ENCODE peak calls at places on chromosomes 1 and 21, in five cellular contexts. H, I, J, L and X are unnamed samples. For H4K20me1, the result is how much of the 10 kb centered on the place peaks cover.

GRCh38 chr1:174376030-174376429 is 71.7 kb upstream of the GPR52 start:
- DNase-seq in H (no peak), I (no peak), J (no peak), L (no peak), X (no peak)

GRCh38 chr1:195345149-195345548 is 1263.1 kb downstream of the KCNT2 start:
- DNase-seq in H (peak), I (no peak), J (peak), L (no peak), X (no peak)

GRCh38 chr1:153374077-153374476 is 1.3 kb downstream of the S100A12 start:
- DNase-seq in H (no peak), I (no peak), J (no peak), L (no peak), X (no peak)

GRCh38 chr1:201783572-201783971 is 45.4 kb upstream of the IPO9 start:
- DNase-seq in H (no peak), I (no peak), J (peak), L (no peak), X (no peak)

GRCh38 chr1:38046333-38046883 is at the start of gene POU3F1:
- DNase-seq in H (no peak), I (no peak), J (no peak), L (peak), X (no peak)

GRCh38 chr1:177923441-177923840 is 46.4 kb downstream of the SEC16B start:
- DNase-seq in H (no peak), I (no peak), J (no peak), L (no peak), X (no peak)

GRCh38 chr21:36034211-36034913 is 26.0 kb downstream of the SETD4 start:
- DNase-seq in H (no peak), I (no peak), J (no peak), L (no peak), X (no peak)

GRCh38 chr1:2587860-2588571 is 1.4 kb downstream of the PRXL2B start:
- DNase-seq in H (no peak), I (no peak), J (no peak), L (no peak), X (no peak)

GRCh38 chr1:23394664-23395063 is 25.0 kb upstream of the ZNF436 start:
- DNase-seq in H (no peak), I (no peak), J (no peak), L (peak), X (no peak)

GRCh38 chr1:3405491-3405890 is 49.0 kb upstream of the ARHGEF16 start:
- DNase-seq in H (no peak), I (no peak), J (no peak), L (no peak), X (no peak)

GRCh38 chr1:27574871-27575831 is 28.8 kb downstream of the AHDC1 start:
- DNase-seq in H (no peak), I (no peak), J (peak), L (peak), X (peak)

GRCh38 chr1:5991784-5992033 is 516 bp downstream of the NPHP4 start:
- DNase-seq in H (no peak), I (no peak), J (no peak), L (peak), X (no peak)

GRCh38 chr1:23930861-23931471 is 17.8 kb upstream of the CNR2 start:
- DNase-seq in H (no peak), I (no peak), J (no peak), L (no peak), X (no peak)

GRCh38 chr1:160245420-160245819 is 16.9 kb downstream of the DCAF8 start:
- DNase-seq in H (no peak), I (no peak), J (no peak), L (no peak), X (no peak)

GRCh38 chr1:164628758-164629157 is 69.8 kb downstream of the PBX1 start:
- DNase-seq in H (no peak), I (no peak), J (no peak), L (no peak), X (no peak)

GRCh38 chr1:31705080-31705866 is 1.5 kb upstream of the COL16A1 start:
- DNase-seq in H (no peak), I (no peak), J (peak), L (peak), X (no peak)

GRCh38 chr1:3455630-3456448 is 1.4 kb downstream of the ARHGEF16 start:
- DNase-seq in H (no peak), I (no peak), J (no peak), L (no peak), X (no peak)

GRCh38 chr1:41806472-41807155 is 112.1 kb downstream of the HIVEP3 start:
- DNase-seq in H (no peak), I (no peak), J (peak), L (no peak), X (no peak)

GRCh38 chr1:217431395-217431794 is 199.5 kb downstream of the GPATCH2 start:
- DNase-seq in H (no peak), I (no peak), J (no peak), L (no peak), X (no peak)

GRCh38 chr1:107123741-107124140 is 17.1 kb upstream of the NTNG1 start:
- DNase-seq in H (no peak), I (no peak), J (no peak), L (no peak), X (no peak)

GRCh38 chr1:153355445-153356071 is 2.1 kb upstream of the S100A9 start:
- DNase-seq in H (peak), I (no peak), J (peak), L (peak), X (peak)

GRCh38 chr1:151516031-151516511 is 4.9 kb downstream of the CGN start:
- DNase-seq in H (no peak), I (no peak), J (no peak), L (no peak), X (no peak)

GRCh38 chr1:165949335-165950130 is 122.1 kb downstream of the UCK2 start:
- DNase-seq in H (no peak), I (no peak), J (peak), L (no peak), X (no peak)

GRCh38 chr21:45965084-45965826 is 16.3 kb upstream of the COL6A1 start:
- DNase-seq in H (no peak), I (no peak), J (no peak), L (no peak), X (no peak)

GRCh38 chr1:36359911-36360310 is 25.8 kb downstream of the STK40 start:
- DNase-seq in H (no peak), I (no peak), J (no peak), L (no peak), X (no peak)

DNA sequence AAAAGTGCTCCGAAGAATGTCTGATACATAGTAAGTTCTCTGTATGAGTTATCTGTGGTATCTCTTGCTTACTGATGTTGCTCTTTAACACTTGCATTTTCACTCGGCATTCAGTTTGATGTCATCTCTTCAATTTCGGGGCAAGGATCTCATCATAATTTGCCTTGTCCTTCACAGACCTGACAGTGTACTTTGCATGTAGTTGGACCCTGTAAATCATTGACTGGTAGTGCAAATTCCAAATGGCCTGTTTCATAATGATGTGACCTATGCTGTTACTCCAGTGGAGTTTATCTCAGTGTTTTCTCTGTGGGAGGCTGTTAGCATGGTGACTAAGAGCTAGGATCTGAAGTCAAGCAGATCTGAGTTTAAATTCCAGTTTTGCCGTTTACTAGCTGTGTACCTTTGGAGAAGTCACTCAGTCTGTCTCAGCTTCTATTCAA is 34.2 kb upstream of the ABCD3 start:
- DNase-seq in H (no peak), I (peak), J (no peak), L (no peak), X (no peak)
- TF ChIP-seq MAX in H (no peak), I (no peak), J (no peak), L (no peak), X (no peak)

GRCh38 chr1:225881081-225882007 is 836 bp downstream of the TMEM63A start:
- DNase-seq in H (no peak), I (no peak), J (peak), L (peak), X (peak)

GRCh38 chr1:225879521-225880209 is 2.5 kb downstream of the TMEM63A start:
- DNase-seq in H (no peak), I (no peak), J (peak), L (no peak), X (no peak)

GRCh38 chr1:225880636-225881035 is 1.5 kb downstream of the TMEM63A start:
- DNase-seq in H (no peak), I (no peak), J (no peak), L (no peak), X (no peak)

GRCh38 chr1:225878282-225878681 is 3.9 kb downstream of the TMEM63A start:
- DNase-seq in H (no peak), I (no peak), J (no peak), L (no peak), X (no peak)

DNA sequence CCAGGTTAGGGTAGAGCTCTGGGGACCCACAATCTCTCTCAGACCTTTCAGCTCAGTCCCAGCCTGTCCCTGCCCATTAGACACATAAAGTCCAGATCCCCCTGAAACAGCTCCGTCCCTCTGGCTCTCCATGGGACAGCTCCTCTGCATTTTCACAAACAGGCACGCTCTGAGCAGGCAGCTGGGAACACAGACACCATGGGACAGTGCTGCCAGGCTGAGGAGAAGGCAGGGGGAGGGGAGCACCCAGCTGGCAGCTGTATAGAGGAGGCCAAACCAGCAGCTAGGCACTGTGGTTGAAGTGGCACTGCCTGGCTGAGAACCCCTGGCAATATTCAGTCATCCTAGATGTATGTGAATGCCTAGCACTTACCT is 2.0 kb downstream of the TMEM63A start:
- DNase-seq in H (no peak), I (no peak), J (no peak), L (peak), X (no peak)
- H4K20me1 ChIP-seq in H (under half), I (under half), J (under half), L (under half), X (under half)

DNA sequence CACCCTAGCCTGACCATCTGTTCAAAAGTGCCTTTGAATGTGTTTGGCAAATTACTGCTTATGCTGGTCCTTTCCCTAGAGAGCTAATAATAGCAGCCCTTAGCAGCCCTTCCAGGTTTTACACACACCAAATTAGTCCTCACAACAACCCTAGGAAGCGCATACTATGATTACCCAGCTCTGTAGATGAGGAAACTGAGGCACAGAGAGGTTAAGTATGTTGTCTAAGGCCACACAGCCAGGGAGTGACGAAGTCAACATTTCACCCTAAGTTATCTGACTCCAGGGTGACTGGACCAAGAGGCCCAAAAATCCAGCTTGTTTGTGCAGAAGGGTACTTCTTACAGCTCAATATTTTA is 258.6 kb downstream of the TOMM20 start:
- DNase-seq in H (no peak), I (no peak), J (no peak), L (no peak), X (no peak)
- TF ChIP-seq MAX in H (no peak), I (no peak), J (no peak), L (no peak), X (no peak)

GRCh38 chr21:42558368-42558767 is 44.7 kb downstream of the SLC37A1 start:
- DNase-seq in H (no peak), I (no peak), J (no peak), L (no peak), X (no peak)
- H4K20me1 ChIP-seq in H (under half), I (under half), J (under half), L (under half), X (under half)

GRCh38 chr1:204830671-204831585 is 39.7 kb upstream of the NFASC start:
- DNase-seq in H (no peak), I (no peak), J (no peak), L (no peak), X (no peak)

GRCh38 chr1:204834329-204834728 is 36.3 kb upstream of the NFASC start:
- DNase-seq in H (no peak), I (no peak), J (no peak), L (peak), X (no peak)

GRCh38 chr1:204829133-204829532 is 41.5 kb upstream of the NFASC start:
- DNase-seq in H (no peak), I (no peak), J (no peak), L (no peak), X (no peak)

GRCh38 chr1:204826970-204827369 is 43.7 kb upstream of the NFASC start:
- DNase-seq in H (no peak), I (no peak), J (peak), L (no peak), X (no peak)

GRCh38 chr1:204828352-204828850 is 42.3 kb upstream of the NFASC start:
- DNase-seq in H (no peak), I (no peak), J (peak), L (peak), X (peak)
- TF ChIP-seq MAX in H (no peak), I (no peak), J (no peak), L (no peak), X (no peak)